ENCODE peak calls at places on chromosomes 6 and 20, in ten cellular contexts. N is skeletal muscle cell; O is retina; I is NCI-H345; K is stimulated activated CD8-positive, alpha-beta memory T cell treated with anti-CD3 and anti-CD28 coated beads, Interleukin-15, amount 100 ng/mL, for 24 hours; Q is hippocampal formation; S is GM04504; P is Right ventricle myocardium inferior; A is NCI-H1092 treated with DMSO at 0.1 percent for 48 hours; V is Right ventricle myocardium superior. J is an unnamed sample.

GRCh38 chr20:52168116-52168515 is 23.5 kb downstream of the ZFP64 start:
- DNase-seq in V (no peak), P (no peak), I (no peak), O (no peak), S (no peak), N (no peak), K (no peak), A (no peak), Q (no peak), J (no peak)

GRCh38 chr6:164130151-164130550 is 715.6 kb downstream of the QKI start:
- DNase-seq in P (peak), V (peak), O (no peak), I (peak), N (no peak), A (peak), Q (peak), S (no peak), K (no peak), J (no peak)

GRCh38 chr6:161374971-161375873 is 101.4 kb upstream of the AGPAT4 start:
- DNase-seq in A (peak), K (no peak), O (no peak), S (no peak), Q (peak), V (peak), N (peak), P (peak), I (peak), J (peak)

GRCh38 chr6:2589171-2589661 is 161.5 kb downstream of the MYLK4 start:
- DNase-seq in K (no peak), S (no peak), I (no peak), O (no peak), A (no peak), Q (no peak), N (no peak), V (no peak), P (no peak), J (no peak)

GRCh38 chr6:28653876-28654275 is 128.2 kb downstream of the GPX5 start:
- DNase-seq in A (no peak), Q (no peak), I (no peak), O (no peak), P (no peak), K (no peak), S (no peak), N (no peak), V (no peak), J (no peak)

GRCh38 chr20:3698511-3699436 is 13.6 kb downstream of the SIGLEC1 start:
- DNase-seq in O (no peak), S (no peak), Q (no peak), A (no peak), N (no peak), V (no peak), I (no peak), P (no peak), K (no peak), J (no peak)

GRCh38 chr6:134821397-134821796 is 128.5 kb downstream of the ALDH8A1 start:
- DNase-seq in V (no peak), O (peak), K (no peak), N (no peak), S (no peak), Q (no peak), P (no peak), I (no peak), A (no peak), J (no peak)

GRCh38 chr20:34334654-34335407 is 28.2 kb upstream of the ITCH start:
- DNase-seq in A (no peak), N (no peak), I (no peak), K (no peak), O (no peak), S (no peak), P (no peak), V (no peak), Q (peak), J (no peak)

GRCh38 chr6:100289285-100289684 is 175.4 kb downstream of the SIM1 start:
- DNase-seq in K (no peak), Q (no peak), I (no peak), P (no peak), V (no peak), N (no peak), O (no peak), S (no peak), A (no peak), J (no peak)

GRCh38 chr6:26598267-26598666 is 1.5 kb downstream of the ABT1 start:
- DNase-seq in S (no peak), N (no peak), Q (no peak), K (no peak), P (no peak), I (no peak), V (no peak), A (no peak), O (no peak), J (no peak)

GRCh38 chr6:42101186-42101657 is 41.2 kb downstream of the C6orf132 start:
- DNase-seq in S (no peak), K (no peak), O (no peak), I (no peak), N (no peak), V (no peak), A (no peak), P (no peak), Q (no peak), J (no peak)

GRCh38 chr20:11180186-11180585 is 506.4 kb upstream of the JAG1 start:
- DNase-seq in K (no peak), O (no peak), V (no peak), N (no peak), P (no peak), Q (no peak), A (no peak), S (no peak), I (no peak), J (no peak)

GRCh38 chr6:87350516-87350915 is 5.9 kb downstream of the C6orf163 start:
- DNase-seq in P (no peak), O (no peak), V (no peak), K (no peak), Q (no peak), S (no peak), A (no peak), I (no peak), N (peak), J (no peak)

GRCh38 chr6:72390548-72390947 is 231.3 kb upstream of the KCNQ5 start:
- DNase-seq in Q (no peak), V (no peak), O (no peak), A (no peak), P (no peak), I (no peak), N (no peak), K (no peak), S (no peak), J (no peak)

GRCh38 chr6:35665573-35665972 is 23.1 kb downstream of the FKBP5 start:
- DNase-seq in Q (no peak), O (no peak), P (no peak), V (no peak), K (no peak), A (no peak), I (no peak), S (no peak), N (no peak), J (no peak)

GRCh38 chr20:13441388-13441787 is 197.3 kb downstream of the TASP1 start:
- DNase-seq in P (no peak), N (no peak), V (no peak), I (no peak), A (no peak), Q (no peak), K (no peak), S (no peak), O (no peak), J (no peak)

GRCh38 chr6:162336359-162336758 is 391.2 kb downstream of the PRKN start:
- DNase-seq in S (no peak), K (no peak), A (no peak), Q (no peak), I (no peak), O (no peak), N (no peak), P (no peak), V (no peak), J (no peak)

GRCh38 chr20:10504893-10505292 is 69.8 kb downstream of the SLX4IP start:
- DNase-seq in O (no peak), P (no peak), A (no peak), Q (no peak), I (no peak), N (peak), V (no peak), S (no peak), K (no peak), J (no peak)

GRCh38 chr6:39312912-39313525 is 1.2 kb downstream of the KCNK17 start:
- DNase-seq in P (no peak), N (no peak), O (no peak), V (peak), Q (no peak), A (no peak), S (no peak), I (no peak), K (no peak), J (no peak)

GRCh38 chr20:62358728-62359490 is 8.2 kb downstream of the LAMA5 start:
- DNase-seq in N (no peak), P (peak), S (no peak), A (no peak), K (no peak), Q (no peak), I (peak), V (no peak), O (peak), J (no peak)

GRCh38 chr20:50245561-50246366 is 55.1 kb downstream of the CEBPB start:
- DNase-seq in O (no peak), P (peak), K (no peak), Q (no peak), V (no peak), S (peak), A (no peak), N (no peak), I (no peak), J (no peak)

GRCh38 chr20:49620364-49621240 is 52.7 kb upstream of the PTGIS start:
- DNase-seq in O (no peak), V (no peak), P (no peak), N (no peak), A (no peak), K (no peak), I (no peak), Q (no peak), S (no peak), J (no peak)

GRCh38 chr20:3237958-3238615 is 903 bp downstream of the SLC4A11 start:
- DNase-seq in K (no peak), I (no peak), A (no peak), S (no peak), V (no peak), P (peak), Q (no peak), N (no peak), O (peak), J (no peak)

GRCh38 chr6:25866011-25866410 is 8.0 kb downstream of the SLC17A3 start:
- DNase-seq in P (no peak), Q (no peak), K (no peak), N (no peak), O (no peak), S (no peak), I (no peak), A (no peak), V (no peak), J (no peak)

GRCh38 chr6:126100386-126100785 is 114.0 kb downstream of the TRMT11 start:
- DNase-seq in O (no peak), P (no peak), N (no peak), V (no peak), Q (no peak), I (no peak), K (no peak), A (no peak), S (no peak), J (no peak)

GRCh38 chr6:147787407-147787806 is 278.9 kb downstream of the SAMD5 start:
- DNase-seq in N (no peak), Q (no peak), S (no peak), K (no peak), A (no peak), O (no peak), V (no peak), P (no peak), I (no peak), J (no peak)

GRCh38 chr6:91127752-91128151 is 540.9 kb upstream of the MAP3K7 start:
- DNase-seq in N (no peak), Q (no peak), K (no peak), I (no peak), P (no peak), A (no peak), V (no peak), S (no peak), O (no peak), J (no peak)

GRCh38 chr6:13989424-13990144 is 64.8 kb downstream of the RNF182 start:
- DNase-seq in K (no peak), Q (no peak), S (no peak), P (no peak), I (no peak), A (no peak), V (no peak), N (no peak), O (no peak), J (no peak)

GRCh38 chr6:57242505-57242904 is 20.4 kb upstream of the RAB23 start:
- DNase-seq in V (no peak), K (no peak), S (peak), O (no peak), A (no peak), I (no peak), N (peak), Q (no peak), P (no peak), J (no peak)

GRCh38 chr6:157376706-157377230 is 4.2 kb upstream of the ZDHHC14 start:
- DNase-seq in Q (no peak), O (no peak), N (no peak), P (no peak), A (peak), S (peak), K (no peak), I (peak), V (no peak), J (no peak)

GRCh38 chr6:85451586-85452306 is 1.9 kb downstream of the NT5E start:
- DNase-seq in A (no peak), Q (no peak), I (no peak), V (no peak), S (no peak), N (no peak), O (no peak), P (no peak), K (no peak), J (no peak)

J was measured in G401.